ENCODE peak calls at places on chromosome 17, in nine cellular contexts. O is nucleus accumbens; R is cardiac fibroblast; H is NT2/D1; J is naive B cell; U is Kasumi-1; V is AG20443; I is stimulated activated CD4-positive, alpha-beta T cell treated with anti-CD3 and anti-CD28 coated beads, Interleukin-2, amount 100 ng/mL, for 48 hours; P is left cardiac atrium. F is an unnamed sample.

GRCh38 chr17:71828182-71828596 is 292.6 kb upstream of the SOX9 start:
- DNase-seq in H (peak), V (peak), O (peak), U (no peak), J (no peak), P (no peak), I (no peak), R (peak), F (no peak)

GRCh38 chr17:2070241-2071023 is 15.5 kb downstream of the HIC1 start:
- DNase-seq in P (no peak), H (no peak), O (no peak), V (no peak), U (no peak), R (no peak), J (no peak), I (peak), F (no peak)

GRCh38 chr17:43360376-43360738 is 38.4 kb upstream of the ARL4D start:
- DNase-seq in V (peak), I (peak), J (peak), P (no peak), R (peak), H (no peak), U (peak), O (no peak), F (peak)

GRCh38 chr17:50182783-50183438 is 17.1 kb downstream of the SGCA start:
- DNase-seq in R (peak), V (no peak), O (no peak), P (no peak), I (no peak), U (no peak), J (no peak), H (no peak), F (no peak)

GRCh38 chr17:33964344-33964979 is 290.6 kb upstream of the CCL2 start:
- DNase-seq in R (no peak), I (no peak), V (no peak), U (no peak), P (no peak), O (no peak), J (peak), H (no peak), F (peak)

GRCh38 chr17:15319461-15319860 is 21.9 kb downstream of the TEKT3 start:
- DNase-seq in U (no peak), R (no peak), V (no peak), P (no peak), I (no peak), O (no peak), J (no peak), H (no peak), F (no peak)

GRCh38 chr17:43389022-43389947 is 9.5 kb upstream of the ARL4D start:
- DNase-seq in J (peak), O (peak), H (no peak), U (peak), R (peak), P (peak), I (peak), V (peak), F (peak)

GRCh38 chr17:21171970-21172510 is 41.9 kb downstream of the TMEM11 start:
- DNase-seq in R (no peak), P (no peak), H (no peak), J (no peak), V (no peak), U (no peak), O (no peak), I (no peak), F (no peak)

GRCh38 chr17:30318190-30318589 is 15.7 kb downstream of the TMIGD1 start:
- DNase-seq in R (no peak), O (no peak), P (no peak), J (no peak), H (no peak), V (no peak), I (no peak), U (no peak), F (no peak)

GRCh38 chr17:9266769-9267168 is 245.5 kb downstream of the NTN1 start:
- DNase-seq in R (no peak), H (no peak), P (no peak), V (no peak), J (no peak), I (no peak), O (no peak), U (no peak), F (no peak)

GRCh38 chr17:82648761-82649474 is 674 bp upstream of the WDR45B start:
- DNase-seq in O (no peak), V (peak), H (no peak), I (no peak), J (peak), P (peak), U (peak), R (no peak), F (no peak)

GRCh38 chr17:57502696-57503307 is 242.3 kb downstream of the CCDC182 start:
- DNase-seq in J (no peak), O (no peak), V (no peak), P (no peak), R (no peak), U (no peak), H (no peak), I (no peak), F (no peak)

GRCh38 chr17:19262650-19263620 is 25.8 kb downstream of the EPN2 start:
- DNase-seq in H (no peak), U (no peak), O (no peak), R (peak), I (peak), J (no peak), P (peak), V (no peak), F (no peak)

GRCh38 chr17:55190748-55191147 is 74.0 kb upstream of the HLF start:
- DNase-seq in U (no peak), V (no peak), J (no peak), P (no peak), I (no peak), O (no peak), H (no peak), R (no peak), F (no peak)

GRCh38 chr17:58911741-58912343 is 156.2 kb downstream of the PPM1E start:
- DNase-seq in V (no peak), R (no peak), P (no peak), H (no peak), I (no peak), J (no peak), O (no peak), U (no peak), F (no peak)

F was measured in immature natural killer cell.